ENCODE peak calls at places on chromosomes 6 and 20, in six cellular contexts. One of them, this sample, is unnamed.

GRCh38 chr20:46056970-46057855 is 28.2 kb downstream of the SLC12A5 start:
- DNase-seq in nephron progenitor cell: peak
- DNase-seq in AG09309: no peak
- DNase-seq in body of pancreas: no peak
- DNase-seq in GM12865: no peak
- DNase-seq in right lobe of liver: no peak
- DNase-seq in this sample: peak

GRCh38 chr6:158705386-158706126 is 55.7 kb downstream of the SYTL3 start:
- DNase-seq in nephron progenitor cell: no peak
- DNase-seq in GM12865: no peak
- DNase-seq in right lobe of liver: peak
- DNase-seq in body of pancreas: no peak
- DNase-seq in AG09309: no peak
- DNase-seq in this sample: no peak

GRCh38 chr20:11901127-11901526 is 16.6 kb upstream of the BTBD3 start:
- DNase-seq in body of pancreas: no peak
- DNase-seq in nephron progenitor cell: no peak
- DNase-seq in AG09309: peak
- DNase-seq in right lobe of liver: no peak
- DNase-seq in GM12865: no peak
- DNase-seq in this sample: no peak

GRCh38 chr6:81759782-81760181 is 7.3 kb upstream of the TENT5A start:
- DNase-seq in nephron progenitor cell: no peak
- DNase-seq in AG09309: no peak
- DNase-seq in body of pancreas: no peak
- DNase-seq in right lobe of liver: no peak
- DNase-seq in GM12865: peak
- DNase-seq in this sample: no peak

GRCh38 chr6:113640046-113640445 is 217.1 kb upstream of the MARCKS start:
- DNase-seq in right lobe of liver: no peak
- DNase-seq in AG09309: no peak
- DNase-seq in GM12865: no peak
- DNase-seq in body of pancreas: peak
- DNase-seq in nephron progenitor cell: no peak
- DNase-seq in this sample: no peak

GRCh38 chr20:50121858-50122271 is 8.9 kb upstream of the UBE2V1 start:
- DNase-seq in GM12865: no peak
- DNase-seq in body of pancreas: no peak
- DNase-seq in AG09309: peak
- DNase-seq in right lobe of liver: no peak
- DNase-seq in nephron progenitor cell: no peak
- DNase-seq in this sample: peak

GRCh38 chr20:61682114-61682997 is 383.3 kb downstream of the TAF4 start:
- DNase-seq in right lobe of liver: no peak
- DNase-seq in body of pancreas: no peak
- DNase-seq in AG09309: no peak
- DNase-seq in nephron progenitor cell: no peak
- DNase-seq in GM12865: no peak
- DNase-seq in this sample: no peak

GRCh38 chr6:169950558-169950957 is 199.1 kb downstream of the ERMARD start:
- DNase-seq in right lobe of liver: peak
- DNase-seq in nephron progenitor cell: no peak
- DNase-seq in body of pancreas: peak
- DNase-seq in AG09309: no peak
- DNase-seq in GM12865: peak
- DNase-seq in this sample: no peak

GRCh38 chr6:31624070-31624469 is 3.6 kb downstream of the PRRC2A start:
- DNase-seq in body of pancreas: no peak
- DNase-seq in nephron progenitor cell: no peak
- DNase-seq in AG09309: no peak
- DNase-seq in right lobe of liver: no peak
- DNase-seq in GM12865: no peak
- DNase-seq in this sample: no peak

GRCh38 chr6:75530696-75531095 is 37.1 kb upstream of the FILIP1 start:
- DNase-seq in GM12865: no peak
- DNase-seq in right lobe of liver: no peak
- DNase-seq in body of pancreas: no peak
- DNase-seq in nephron progenitor cell: no peak
- DNase-seq in AG09309: no peak
- DNase-seq in this sample: no peak

GRCh38 chr6:164721460-164721859 is 587.9 kb downstream of the C6orf118 start:
- DNase-seq in GM12865: no peak
- DNase-seq in right lobe of liver: no peak
- DNase-seq in body of pancreas: no peak
- DNase-seq in nephron progenitor cell: no peak
- DNase-seq in AG09309: no peak
- DNase-seq in this sample: no peak

GRCh38 chr6:108557494-108558371 is 3.0 kb upstream of the FOXO3 start:
- DNase-seq in GM12865: peak
- DNase-seq in body of pancreas: peak
- DNase-seq in right lobe of liver: peak
- DNase-seq in AG09309: no peak
- DNase-seq in nephron progenitor cell: peak
- DNase-seq in this sample: peak

GRCh38 chr6:38261626-38262025 is 378.1 kb downstream of the BTBD9 start:
- DNase-seq in body of pancreas: no peak
- DNase-seq in GM12865: no peak
- DNase-seq in nephron progenitor cell: no peak
- DNase-seq in AG09309: no peak
- DNase-seq in right lobe of liver: no peak
- DNase-seq in this sample: no peak

GRCh38 chr20:52082612-52083011 is 109.0 kb downstream of the ZFP64 start:
- DNase-seq in GM12865: no peak
- DNase-seq in nephron progenitor cell: no peak
- DNase-seq in right lobe of liver: no peak
- DNase-seq in AG09309: no peak
- DNase-seq in body of pancreas: no peak
- DNase-seq in this sample: no peak

GRCh38 chr6:170157567-170158218 is 133.2 kb downstream of the DLL1 start:
- DNase-seq in AG09309: no peak
- DNase-seq in right lobe of liver: peak
- DNase-seq in body of pancreas: no peak
- DNase-seq in nephron progenitor cell: no peak
- DNase-seq in GM12865: no peak
- DNase-seq in this sample: no peak

GRCh38 chr6:70956451-70957283 is at the start of gene B3GAT2:
- DNase-seq in GM12865: peak
- DNase-seq in nephron progenitor cell: peak
- DNase-seq in right lobe of liver: no peak
- DNase-seq in AG09309: no peak
- DNase-seq in body of pancreas: no peak
- DNase-seq in this sample: no peak

GRCh38 chr6:26075063-26075717 is 12.0 kb upstream of the HFE start:
- DNase-seq in GM12865: no peak
- DNase-seq in nephron progenitor cell: no peak
- DNase-seq in body of pancreas: no peak
- DNase-seq in right lobe of liver: no peak
- DNase-seq in AG09309: no peak
- DNase-seq in this sample: no peak

GRCh38 chr6:69937402-69938131 is 71.2 kb downstream of the COL19A1 start:
- DNase-seq in nephron progenitor cell: no peak
- DNase-seq in body of pancreas: no peak
- DNase-seq in AG09309: no peak
- DNase-seq in right lobe of liver: no peak
- DNase-seq in GM12865: no peak
- DNase-seq in this sample: no peak

GRCh38 chr6:118161364-118161763 is 254.3 kb downstream of the SLC35F1 start:
- DNase-seq in GM12865: no peak
- DNase-seq in nephron progenitor cell: no peak
- DNase-seq in right lobe of liver: no peak
- DNase-seq in body of pancreas: no peak
- DNase-seq in AG09309: no peak
- DNase-seq in this sample: no peak

GRCh38 chr20:14062786-14063185 is 67.5 kb downstream of the MACROD2 start:
- DNase-seq in body of pancreas: no peak
- DNase-seq in nephron progenitor cell: no peak
- DNase-seq in AG09309: no peak
- DNase-seq in GM12865: no peak
- DNase-seq in right lobe of liver: no peak
- DNase-seq in this sample: no peak

GRCh38 chr6:85250586-85251216 is 199.2 kb upstream of the NT5E start:
- DNase-seq in right lobe of liver: no peak
- DNase-seq in GM12865: no peak
- DNase-seq in body of pancreas: no peak
- DNase-seq in nephron progenitor cell: no peak
- DNase-seq in AG09309: no peak
- DNase-seq in this sample: no peak

GRCh38 chr6:22147983-22148797 is 148.6 kb downstream of the PRL start:
- DNase-seq in body of pancreas: peak
- DNase-seq in GM12865: no peak
- DNase-seq in AG09309: peak
- DNase-seq in nephron progenitor cell: peak
- DNase-seq in right lobe of liver: no peak
- DNase-seq in this sample: no peak

GRCh38 chr6:6538301-6538700 is 50.2 kb upstream of the LY86 start:
- DNase-seq in body of pancreas: no peak
- DNase-seq in AG09309: no peak
- DNase-seq in nephron progenitor cell: no peak
- DNase-seq in right lobe of liver: no peak
- DNase-seq in GM12865: no peak
- DNase-seq in this sample: no peak

GRCh38 chr20:37789408-37789807 is 95.6 kb downstream of the CTNNBL1 start:
- DNase-seq in GM12865: peak
- DNase-seq in AG09309: no peak
- DNase-seq in right lobe of liver: no peak
- DNase-seq in body of pancreas: no peak
- DNase-seq in nephron progenitor cell: no peak
- DNase-seq in this sample: no peak

GRCh38 chr6:21220271-21220987 is 373.1 kb upstream of the SOX4 start:
- DNase-seq in AG09309: no peak
- DNase-seq in GM12865: no peak
- DNase-seq in nephron progenitor cell: no peak
- DNase-seq in body of pancreas: peak
- DNase-seq in right lobe of liver: no peak
- DNase-seq in this sample: no peak

GRCh38 chr6:21587925-21588811 is 5.4 kb upstream of the SOX4 start:
- DNase-seq in right lobe of liver: no peak
- DNase-seq in nephron progenitor cell: peak
- DNase-seq in AG09309: no peak
- DNase-seq in body of pancreas: peak
- DNase-seq in GM12865: peak
- DNase-seq in this sample: peak

GRCh38 chr6:139764498-139764986 is 390.1 kb upstream of the CITED2 start:
- DNase-seq in right lobe of liver: no peak
- DNase-seq in body of pancreas: peak
- DNase-seq in GM12865: peak
- DNase-seq in AG09309: peak
- DNase-seq in nephron progenitor cell: no peak
- DNase-seq in this sample: peak

DNA sequence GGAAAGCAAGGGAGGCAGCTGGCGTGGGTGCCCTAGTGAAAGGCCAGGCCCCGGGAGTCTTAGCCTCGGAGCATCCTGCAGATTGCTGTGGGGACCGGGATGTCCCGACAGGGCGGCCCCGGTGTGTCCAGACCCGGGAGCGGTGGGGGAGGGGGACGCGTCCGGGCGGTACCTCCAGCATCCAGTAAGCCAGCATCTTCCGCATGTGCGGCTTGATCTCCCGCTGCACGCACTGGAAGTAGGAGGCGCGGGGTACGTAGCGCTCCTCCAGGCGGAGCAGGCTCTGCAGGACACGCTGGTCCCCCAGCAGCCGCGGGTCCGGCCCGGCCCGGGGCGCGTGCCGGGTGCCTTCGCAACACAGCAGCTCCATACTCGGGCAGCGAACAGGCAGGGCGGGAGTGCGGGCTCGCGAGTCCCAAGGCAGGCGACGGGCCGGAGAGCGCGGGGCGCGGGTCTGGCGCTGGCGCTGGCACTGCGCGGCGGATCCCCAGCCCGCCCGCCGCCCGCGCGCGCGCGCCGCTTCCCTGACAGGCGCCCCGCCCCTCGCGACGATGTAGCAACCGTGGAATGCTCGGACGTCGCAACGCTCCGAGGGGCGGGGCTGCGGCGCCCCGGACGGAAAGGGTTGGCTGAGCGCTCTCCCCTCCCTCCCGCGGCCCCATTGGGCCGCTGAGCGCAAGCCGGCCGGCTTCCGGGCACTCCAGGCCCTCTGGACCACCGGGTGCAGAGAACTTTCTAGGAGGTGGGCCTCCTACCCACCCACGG is at the start of gene CCND3:
- DNase-seq in nephron progenitor cell: peak
- DNase-seq in AG09309: peak
- DNase-seq in right lobe of liver: peak
- DNase-seq in body of pancreas: peak
- DNase-seq in GM12865: peak
- DNase-seq in this sample: peak
- TF ChIP-seq CTCF in nephron progenitor cell: no peak
- TF ChIP-seq CTCF in AG09309: no peak
- TF ChIP-seq CTCF in right lobe of liver: no peak
- TF ChIP-seq CTCF in body of pancreas: no peak
- TF ChIP-seq CTCF in GM12865: no peak
- TF ChIP-seq CTCF in this sample: no peak

DNA sequence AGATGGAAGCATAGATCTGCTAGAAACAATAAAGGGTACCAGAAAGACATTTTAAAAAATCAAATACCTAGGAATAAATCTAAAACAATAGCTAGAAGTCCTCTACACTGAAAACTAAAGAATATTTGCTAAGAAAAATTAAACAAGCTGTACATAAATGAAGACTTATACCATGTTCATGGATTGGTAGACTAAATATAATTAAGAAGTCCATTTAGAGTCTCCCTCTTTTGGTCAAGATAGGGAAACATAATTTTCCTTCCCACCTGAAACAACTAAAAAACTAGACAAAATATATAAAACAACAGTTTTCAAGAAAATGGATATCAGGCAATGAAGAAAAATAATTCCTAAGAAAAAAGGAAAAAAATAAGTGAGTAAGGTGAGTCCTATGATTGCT is 120.0 kb upstream of the TAB2 start:
- DNase-seq in AG09309: no peak
- DNase-seq in right lobe of liver: no peak
- DNase-seq in body of pancreas: no peak
- DNase-seq in GM12865: no peak
- DNase-seq in nephron progenitor cell: no peak
- DNase-seq in this sample: no peak
- TF ChIP-seq CTCF in AG09309: no peak
- TF ChIP-seq CTCF in right lobe of liver: no peak
- TF ChIP-seq CTCF in body of pancreas: no peak
- TF ChIP-seq CTCF in GM12865: no peak
- TF ChIP-seq CTCF in nephron progenitor cell: no peak
- TF ChIP-seq CTCF in this sample: no peak

DNA sequence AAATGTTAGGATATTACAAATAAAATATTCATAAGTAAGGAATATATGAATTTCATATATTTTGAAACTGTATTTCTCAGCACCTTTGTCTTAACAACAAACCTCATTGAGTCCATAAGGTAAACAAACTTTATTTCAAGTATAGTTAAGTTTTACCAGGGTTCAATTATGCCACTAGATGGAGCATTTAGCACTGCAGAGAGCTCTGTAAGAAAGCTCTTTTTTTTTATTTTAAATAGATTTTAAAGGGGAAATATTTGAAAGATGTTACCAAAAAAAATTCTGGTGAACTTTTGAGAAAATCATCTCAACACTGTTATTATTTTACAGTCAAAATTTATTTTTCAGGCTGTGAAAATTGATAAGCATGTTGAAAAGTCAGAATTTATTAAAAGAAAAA is 955.2 kb upstream of the EYS start:
- DNase-seq in right lobe of liver: no peak
- DNase-seq in GM12865: no peak
- DNase-seq in AG09309: no peak
- DNase-seq in nephron progenitor cell: no peak
- DNase-seq in body of pancreas: no peak
- DNase-seq in this sample: no peak
- TF ChIP-seq CTCF in right lobe of liver: peak
- TF ChIP-seq CTCF in GM12865: no peak
- TF ChIP-seq CTCF in AG09309: no peak
- TF ChIP-seq CTCF in nephron progenitor cell: peak
- TF ChIP-seq CTCF in body of pancreas: no peak
- TF ChIP-seq CTCF in this sample: peak

GRCh38 chr20:34302312-34302722 is 838 bp downstream of the AHCY start:
- DNase-seq in right lobe of liver: no peak
- DNase-seq in AG09309: no peak
- DNase-seq in nephron progenitor cell: no peak
- DNase-seq in GM12865: peak
- DNase-seq in body of pancreas: no peak
- DNase-seq in this sample: no peak
- TF ChIP-seq CTCF in right lobe of liver: no peak
- TF ChIP-seq CTCF in AG09309: peak
- TF ChIP-seq CTCF in nephron progenitor cell: no peak
- TF ChIP-seq CTCF in GM12865: peak
- TF ChIP-seq CTCF in body of pancreas: no peak
- TF ChIP-seq CTCF in this sample: peak

This sample was measured in RWPE2.